ENCODE peak calls at places on chromosomes 5 and 9, in seven cellular contexts. B, E, N, A, F, R and G are unnamed samples.

GRCh38 chr9:114282507-114282906 is 40.4 kb upstream of the ORM1 start:
- DNase-seq in B (no peak), E (no peak), A (no peak), F (no peak), R (no peak), N (no peak), G (no peak)

GRCh38 chr9:95023217-95024003 is 294.1 kb downstream of the FANCC start:
- DNase-seq in F (no peak), A (peak), B (peak), N (peak), E (no peak), R (peak), G (no peak)

GRCh38 chr5:179340465-179340864 is 4.8 kb downstream of the ADAMTS2 start:
- DNase-seq in A (no peak), R (no peak), N (no peak), B (no peak), F (no peak), E (no peak), G (no peak)

GRCh38 chr9:78406146-78406545 is 109.2 kb downstream of the PSAT1 start:
- DNase-seq in B (no peak), E (no peak), F (no peak), R (peak), A (no peak), N (no peak), G (no peak)

GRCh38 chr5:61344187-61344944 is 12.3 kb downstream of the ZSWIM6 start:
- DNase-seq in F (no peak), R (no peak), E (no peak), N (no peak), B (no peak), A (peak), G (no peak)

GRCh38 chr9:27407491-27407890 is 110.5 kb upstream of the EQTN start:
- DNase-seq in R (no peak), F (no peak), A (no peak), N (no peak), E (no peak), B (no peak), G (no peak)

GRCh38 chr5:116378007-116378831 is 196.4 kb downstream of the SEMA6A start:
- DNase-seq in B (no peak), R (no peak), F (no peak), A (no peak), E (no peak), N (no peak), G (no peak)

GRCh38 chr9:89022902-89023301 is 31.6 kb downstream of the S1PR3 start:
- DNase-seq in R (peak), N (peak), A (peak), F (no peak), E (no peak), B (peak), G (no peak)

GRCh38 chr5:167642779-167643517 is 648.5 kb upstream of the WWC1 start:
- DNase-seq in A (peak), R (peak), B (peak), N (peak), F (no peak), E (no peak), G (no peak)

GRCh38 chr5:14004598-14005394 is 60.3 kb upstream of the DNAH5 start:
- DNase-seq in R (peak), B (no peak), A (peak), N (no peak), E (no peak), F (no peak), G (no peak)

GRCh38 chr9:133585481-133586367 is 23.5 kb downstream of the FAM163B start:
- DNase-seq in A (peak), B (no peak), R (no peak), E (no peak), F (no peak), N (no peak), G (peak)

GRCh38 chr5:178202541-178202940 is 1.8 kb upstream of the HNRNPAB start:
- DNase-seq in F (no peak), N (no peak), R (no peak), B (no peak), E (no peak), A (no peak), G (no peak)

GRCh38 chr9:25994605-25995004 is 316.4 kb upstream of the TUSC1 start:
- DNase-seq in R (no peak), E (no peak), N (no peak), F (no peak), B (no peak), A (no peak), G (no peak)

GRCh38 chr5:88470746-88471145 is 202.1 kb upstream of the TMEM161B start:
- DNase-seq in F (no peak), R (no peak), B (no peak), A (no peak), N (no peak), E (no peak), G (no peak)

GRCh38 chr9:8555767-8556500 is 756.4 kb upstream of the DMAC1 start:
- DNase-seq in A (peak), R (no peak), B (no peak), N (no peak), F (no peak), E (no peak), G (no peak)

GRCh38 chr9:113911850-113912249 is 35.7 kb downstream of the ZNF618 start:
- DNase-seq in F (no peak), E (no peak), N (no peak), R (no peak), B (no peak), A (no peak), G (no peak)

GRCh38 chr5:78509145-78509865 is 139.3 kb downstream of the LHFPL2 start:
- DNase-seq in E (no peak), R (no peak), B (no peak), A (no peak), N (no peak), F (no peak), G (no peak)

GRCh38 chr5:38853753-38854470 is 8.1 kb downstream of the OSMR start:
- DNase-seq in N (no peak), B (peak), F (no peak), R (peak), E (no peak), A (peak), G (no peak)